ENCODE peak calls at places on chromosomes 11 and 22, in ten cellular contexts. One of them, this sample, is unnamed.

GRCh38 chr22:44146088-44146861 is 34.5 kb upstream of the PARVG start:
- DNase-seq in AG04450: no peak
- DNase-seq in MCF 10A: no peak
- DNase-seq in EL: no peak
- DNase-seq in H54: no peak
- DNase-seq in NCI-H1417: no peak
- DNase-seq in left ventricle myocardium superior: no peak
- DNase-seq in foreskin fibroblast: no peak
- DNase-seq in T follicular helper cell: no peak
- DNase-seq in amniotic stem cell: no peak
- DNase-seq in this sample: no peak

GRCh38 chr11:15688351-15688792 is 573.6 kb downstream of the INSC start:
- DNase-seq in left ventricle myocardium superior: peak; percentile 74
- DNase-seq in foreskin fibroblast: no peak
- DNase-seq in EL: no peak
- DNase-seq in MCF 10A: no peak
- DNase-seq in H54: no peak
- DNase-seq in NCI-H1417: no peak
- DNase-seq in amniotic stem cell: no peak
- DNase-seq in T follicular helper cell: no peak
- DNase-seq in AG04450: no peak
- DNase-seq in this sample: no peak

GRCh38 chr11:130066338-130066737 is 3.4 kb upstream of the APLP2 start:
- DNase-seq in AG04450: no peak
- DNase-seq in left ventricle myocardium superior: no peak
- DNase-seq in amniotic stem cell: no peak
- DNase-seq in EL: no peak
- DNase-seq in T follicular helper cell: no peak
- DNase-seq in foreskin fibroblast: no peak
- DNase-seq in H54: no peak
- DNase-seq in MCF 10A: no peak
- DNase-seq in NCI-H1417: no peak
- DNase-seq in this sample: no peak

GRCh38 chr11:61332266-61332822 is 561 bp downstream of the DDB1 start:
- DNase-seq in EL: peak; percentile 38
- DNase-seq in T follicular helper cell: no peak
- DNase-seq in left ventricle myocardium superior: no peak
- DNase-seq in AG04450: no peak
- DNase-seq in MCF 10A: peak; percentile 28
- DNase-seq in NCI-H1417: no peak
- DNase-seq in amniotic stem cell: no peak
- DNase-seq in H54: no peak
- DNase-seq in foreskin fibroblast: peak; percentile 56
- DNase-seq in this sample: no peak

GRCh38 chr11:8062781-8063257 is 18.2 kb upstream of the TUB start:
- DNase-seq in amniotic stem cell: no peak
- DNase-seq in left ventricle myocardium superior: peak; percentile 27
- DNase-seq in H54: no peak
- DNase-seq in foreskin fibroblast: no peak
- DNase-seq in T follicular helper cell: no peak
- DNase-seq in NCI-H1417: no peak
- DNase-seq in MCF 10A: no peak
- DNase-seq in AG04450: no peak
- DNase-seq in EL: no peak
- DNase-seq in this sample: no peak

GRCh38 chr11:119505861-119506260 is 82.9 kb upstream of the THY1 start:
- DNase-seq in NCI-H1417: peak; percentile 10
- DNase-seq in T follicular helper cell: no peak
- DNase-seq in foreskin fibroblast: peak; percentile 64
- DNase-seq in AG04450: no peak
- DNase-seq in left ventricle myocardium superior: no peak
- DNase-seq in MCF 10A: no peak
- DNase-seq in amniotic stem cell: peak; percentile 67
- DNase-seq in EL: peak; percentile 83
- DNase-seq in H54: no peak
- DNase-seq in this sample: no peak

GRCh38 chr22:35330258-35330861 is 30.7 kb downstream of the TOM1 start:
- DNase-seq in foreskin fibroblast: peak; percentile 94
- DNase-seq in NCI-H1417: no peak
- DNase-seq in H54: no peak
- DNase-seq in left ventricle myocardium superior: peak; percentile 91
- DNase-seq in T follicular helper cell: peak; percentile 44
- DNase-seq in EL: peak; percentile 92
- DNase-seq in MCF 10A: peak; percentile 80
- DNase-seq in AG04450: peak; percentile 45
- DNase-seq in amniotic stem cell: no peak
- DNase-seq in this sample: peak; percentile 21

GRCh38 chr22:39622881-39623367 is 52.4 kb downstream of the CACNA1I start:
- DNase-seq in T follicular helper cell: peak; percentile 63
- DNase-seq in foreskin fibroblast: peak; percentile 22
- DNase-seq in NCI-H1417: no peak
- DNase-seq in AG04450: no peak
- DNase-seq in H54: no peak
- DNase-seq in left ventricle myocardium superior: peak; percentile 81
- DNase-seq in amniotic stem cell: no peak
- DNase-seq in MCF 10A: peak; percentile 54
- DNase-seq in EL: peak; percentile 28
- DNase-seq in this sample: no peak

GRCh38 chr11:65492637-65493366 is 6.0 kb upstream of the MALAT1 start:
- DNase-seq in T follicular helper cell: no peak
- DNase-seq in AG04450: no peak
- DNase-seq in EL: peak; percentile 89
- DNase-seq in NCI-H1417: peak; percentile 38
- DNase-seq in left ventricle myocardium superior: peak; percentile 87
- DNase-seq in H54: no peak
- DNase-seq in amniotic stem cell: no peak
- DNase-seq in MCF 10A: peak; percentile 93
- DNase-seq in foreskin fibroblast: peak; percentile 93
- DNase-seq in this sample: no peak

GRCh38 chr11:110565690-110566336 is 136.1 kb downstream of the FDX1 start:
- DNase-seq in MCF 10A: peak; percentile 74
- DNase-seq in amniotic stem cell: no peak
- DNase-seq in left ventricle myocardium superior: no peak
- DNase-seq in EL: no peak
- DNase-seq in NCI-H1417: no peak
- DNase-seq in foreskin fibroblast: no peak
- DNase-seq in AG04450: no peak
- DNase-seq in H54: no peak
- DNase-seq in T follicular helper cell: no peak
- DNase-seq in this sample: no peak

GRCh38 chr11:61007971-61008896 is 36.8 kb downstream of the CD6 start:
- DNase-seq in MCF 10A: no peak
- DNase-seq in amniotic stem cell: no peak
- DNase-seq in foreskin fibroblast: no peak
- DNase-seq in left ventricle myocardium superior: no peak
- DNase-seq in AG04450: no peak
- DNase-seq in EL: no peak
- DNase-seq in NCI-H1417: no peak
- DNase-seq in H54: no peak
- DNase-seq in T follicular helper cell: no peak
- DNase-seq in this sample: no peak

GRCh38 chr11:88345408-88345807 is 7.9 kb upstream of the CTSC start:
- DNase-seq in MCF 10A: peak; percentile 27
- DNase-seq in foreskin fibroblast: no peak
- DNase-seq in NCI-H1417: no peak
- DNase-seq in H54: no peak
- DNase-seq in T follicular helper cell: no peak
- DNase-seq in EL: peak; percentile 52
- DNase-seq in amniotic stem cell: no peak
- DNase-seq in left ventricle myocardium superior: no peak
- DNase-seq in AG04450: no peak
- DNase-seq in this sample: no peak

GRCh38 chr11:122668562-122669090 is 13.1 kb downstream of the UBASH3B start:
- DNase-seq in left ventricle myocardium superior: no peak
- DNase-seq in NCI-H1417: no peak
- DNase-seq in H54: no peak
- DNase-seq in MCF 10A: peak; percentile 89
- DNase-seq in EL: peak; percentile 79
- DNase-seq in AG04450: peak; percentile 66
- DNase-seq in foreskin fibroblast: peak; percentile 87
- DNase-seq in amniotic stem cell: no peak
- DNase-seq in T follicular helper cell: no peak
- DNase-seq in this sample: no peak

GRCh38 chr22:41636467-41636866 is 15.4 kb downstream of the XRCC6 start:
- DNase-seq in EL: peak; percentile 60
- DNase-seq in H54: no peak
- DNase-seq in NCI-H1417: no peak
- DNase-seq in foreskin fibroblast: peak; percentile 55
- DNase-seq in left ventricle myocardium superior: peak; percentile 40
- DNase-seq in amniotic stem cell: no peak
- DNase-seq in MCF 10A: peak; percentile 72
- DNase-seq in T follicular helper cell: no peak
- DNase-seq in AG04450: no peak
- DNase-seq in this sample: no peak

GRCh38 chr11:27718346-27718852 is 18.1 kb upstream of the BDNF start:
- DNase-seq in NCI-H1417: peak; percentile 87
- DNase-seq in H54: peak; percentile 59
- DNase-seq in T follicular helper cell: no peak
- DNase-seq in AG04450: peak; percentile 93
- DNase-seq in left ventricle myocardium superior: no peak
- DNase-seq in amniotic stem cell: peak; percentile 74
- DNase-seq in EL: peak; percentile 96
- DNase-seq in foreskin fibroblast: peak; percentile 89
- DNase-seq in MCF 10A: peak; percentile 89
- DNase-seq in this sample: peak; percentile 58

GRCh38 chr22:23638611-23639010 is 6.5 kb upstream of the DRICH1 start:
- DNase-seq in left ventricle myocardium superior: no peak
- DNase-seq in NCI-H1417: no peak
- DNase-seq in T follicular helper cell: no peak
- DNase-seq in foreskin fibroblast: no peak
- DNase-seq in MCF 10A: no peak
- DNase-seq in AG04450: no peak
- DNase-seq in H54: no peak
- DNase-seq in amniotic stem cell: no peak
- DNase-seq in EL: no peak
- DNase-seq in this sample: no peak

GRCh38 chr11:75532200-75532972 is 6.6 kb upstream of the GDPD5 start:
- DNase-seq in left ventricle myocardium superior: peak; percentile 69
- DNase-seq in EL: peak; percentile 67
- DNase-seq in T follicular helper cell: peak; percentile 77
- DNase-seq in amniotic stem cell: no peak
- DNase-seq in foreskin fibroblast: peak; percentile 77
- DNase-seq in NCI-H1417: peak; percentile 68
- DNase-seq in AG04450: no peak
- DNase-seq in MCF 10A: peak; percentile 80
- DNase-seq in H54: peak; percentile 76
- DNase-seq in this sample: peak; percentile 49

GRCh38 chr11:131473510-131473909 is 103.1 kb downstream of the NTM start:
- DNase-seq in H54: no peak
- DNase-seq in MCF 10A: no peak
- DNase-seq in amniotic stem cell: no peak
- DNase-seq in foreskin fibroblast: no peak
- DNase-seq in EL: no peak
- DNase-seq in left ventricle myocardium superior: no peak
- DNase-seq in NCI-H1417: no peak
- DNase-seq in AG04450: no peak
- DNase-seq in T follicular helper cell: no peak
- DNase-seq in this sample: no peak

GRCh38 chr11:33608386-33608785 is 92.2 kb downstream of the C11orf91 start:
- DNase-seq in MCF 10A: no peak
- DNase-seq in H54: no peak
- DNase-seq in foreskin fibroblast: no peak
- DNase-seq in amniotic stem cell: no peak
- DNase-seq in AG04450: no peak
- DNase-seq in left ventricle myocardium superior: no peak
- DNase-seq in NCI-H1417: peak; percentile 14
- DNase-seq in T follicular helper cell: no peak
- DNase-seq in EL: no peak
- DNase-seq in this sample: no peak

GRCh38 chr11:39221739-39222138 is 2237.7 kb downstream of the LRRC4C start:
- DNase-seq in EL: no peak
- DNase-seq in NCI-H1417: no peak
- DNase-seq in left ventricle myocardium superior: no peak
- DNase-seq in MCF 10A: no peak
- DNase-seq in T follicular helper cell: no peak
- DNase-seq in AG04450: no peak
- DNase-seq in foreskin fibroblast: no peak
- DNase-seq in H54: no peak
- DNase-seq in amniotic stem cell: no peak
- DNase-seq in this sample: no peak

GRCh38 chr11:44519989-44520737 is 45.3 kb upstream of the CD82 start:
- DNase-seq in left ventricle myocardium superior: peak; percentile 51
- DNase-seq in foreskin fibroblast: no peak
- DNase-seq in T follicular helper cell: no peak
- DNase-seq in EL: no peak
- DNase-seq in H54: no peak
- DNase-seq in NCI-H1417: no peak
- DNase-seq in MCF 10A: no peak
- DNase-seq in amniotic stem cell: no peak
- DNase-seq in AG04450: no peak
- DNase-seq in this sample: no peak

GRCh38 chr11:75233688-75234295 is 6.8 kb upstream of the TPBGL start:
- DNase-seq in T follicular helper cell: no peak
- DNase-seq in EL: peak; percentile 59
- DNase-seq in NCI-H1417: no peak
- DNase-seq in MCF 10A: peak; percentile 72
- DNase-seq in left ventricle myocardium superior: no peak
- DNase-seq in amniotic stem cell: peak; percentile 35
- DNase-seq in AG04450: peak; percentile 16
- DNase-seq in foreskin fibroblast: peak; percentile 75
- DNase-seq in H54: peak; percentile 65
- DNase-seq in this sample: no peak

GRCh38 chr22:48112687-48113521 is 1350.5 kb downstream of the TBC1D22A start:
- DNase-seq in T follicular helper cell: no peak
- DNase-seq in left ventricle myocardium superior: no peak
- DNase-seq in MCF 10A: no peak
- DNase-seq in AG04450: no peak
- DNase-seq in H54: no peak
- DNase-seq in EL: no peak
- DNase-seq in NCI-H1417: no peak
- DNase-seq in foreskin fibroblast: no peak
- DNase-seq in amniotic stem cell: no peak
- DNase-seq in this sample: no peak

GRCh38 chr11:126318642-126319373 is 14.9 kb downstream of the DCPS start:
- DNase-seq in EL: peak; percentile 87
- DNase-seq in amniotic stem cell: peak; percentile 71
- DNase-seq in T follicular helper cell: no peak
- DNase-seq in MCF 10A: peak; percentile 74
- DNase-seq in H54: no peak
- DNase-seq in AG04450: peak; percentile 88
- DNase-seq in left ventricle myocardium superior: peak; percentile 47
- DNase-seq in foreskin fibroblast: peak; percentile 96
- DNase-seq in NCI-H1417: no peak
- DNase-seq in this sample: no peak

GRCh38 chr11:64710418-64711137 is 12.4 kb downstream of the NRXN2 start:
- DNase-seq in amniotic stem cell: no peak
- DNase-seq in AG04450: no peak
- DNase-seq in left ventricle myocardium superior: no peak
- DNase-seq in H54: no peak
- DNase-seq in NCI-H1417: no peak
- DNase-seq in foreskin fibroblast: peak; percentile 55
- DNase-seq in T follicular helper cell: no peak
- DNase-seq in EL: peak; percentile 26
- DNase-seq in MCF 10A: peak; percentile 33
- DNase-seq in this sample: no peak

GRCh38 chr11:116778556-116778955 is 5.8 kb upstream of the BUD13 start:
- DNase-seq in NCI-H1417: no peak
- DNase-seq in amniotic stem cell: no peak
- DNase-seq in EL: no peak
- DNase-seq in T follicular helper cell: no peak
- DNase-seq in AG04450: no peak
- DNase-seq in H54: no peak
- DNase-seq in foreskin fibroblast: peak; percentile 59
- DNase-seq in MCF 10A: no peak
- DNase-seq in left ventricle myocardium superior: no peak
- DNase-seq in this sample: no peak

GRCh38 chr22:36162127-36163034 is 1.8 kb upstream of the APOL3 start:
- DNase-seq in AG04450: no peak
- DNase-seq in NCI-H1417: no peak
- DNase-seq in MCF 10A: no peak
- DNase-seq in left ventricle myocardium superior: no peak
- DNase-seq in EL: no peak
- DNase-seq in amniotic stem cell: no peak
- DNase-seq in H54: no peak
- DNase-seq in foreskin fibroblast: no peak
- DNase-seq in T follicular helper cell: no peak
- DNase-seq in this sample: no peak

GRCh38 chr11:112388496-112388895 is 127.8 kb upstream of the PLET1 start:
- DNase-seq in NCI-H1417: no peak
- DNase-seq in AG04450: no peak
- DNase-seq in MCF 10A: no peak
- DNase-seq in H54: no peak
- DNase-seq in foreskin fibroblast: no peak
- DNase-seq in T follicular helper cell: no peak
- DNase-seq in EL: no peak
- DNase-seq in amniotic stem cell: no peak
- DNase-seq in left ventricle myocardium superior: no peak
- DNase-seq in this sample: no peak